ENCODE peak calls at places on chromosomes 6 and 20, in four cellular contexts. T, N, O and R are unnamed samples.

GRCh38 chr6:11043961-11044711 is at the start of gene ELOVL2:
- DNase-seq in T (peak; percentile 40), N (peak; percentile 59), O (no peak), R (peak; percentile 61)

GRCh38 chr6:21402368-21402767 is 191.2 kb upstream of the SOX4 start:
- DNase-seq in T (no peak), N (peak; percentile 28), O (no peak), R (no peak)

GRCh38 chr20:24805456-24806233 is 143.4 kb upstream of the CST7 start:
- DNase-seq in T (no peak), N (no peak), O (no peak), R (no peak)

GRCh38 chr6:39339557-39340555 is 17.4 kb upstream of the KCNK16 start:
- DNase-seq in T (no peak), N (no peak), O (no peak), R (no peak)

GRCh38 chr6:135644394-135644793 is 146.9 kb upstream of the AHI1 start:
- DNase-seq in T (no peak), N (no peak), O (no peak), R (no peak)

GRCh38 chr20:33159713-33160112 is 8.2 kb upstream of the BPIFA2 start:
- DNase-seq in T (no peak), N (no peak), O (no peak), R (no peak)

GRCh38 chr20:63700199-63701050 is 4.0 kb downstream of the TNFRSF6B start:
- DNase-seq in T (no peak), N (no peak), O (no peak), R (peak; percentile 27)

GRCh38 chr6:165486183-165487137 is 176.6 kb downstream of the PDE10A start:
- DNase-seq in T (no peak), N (no peak), O (no peak), R (no peak)

GRCh38 chr20:45826381-45827019 is 612 bp downstream of the TNNC2 start:
- DNase-seq in T (no peak), N (no peak), O (no peak), R (no peak)

GRCh38 chr6:53361549-53362031 is 12.8 kb upstream of the ELOVL5 start:
- DNase-seq in T (no peak), N (no peak), O (no peak), R (no peak)

GRCh38 chr20:58693226-58694006 is 816 bp downstream of the NPEPL1 start:
- DNase-seq in T (peak; percentile 6), N (no peak), O (peak; percentile 28), R (no peak)

GRCh38 chr6:24831771-24832718 is 33.3 kb upstream of the ARMH2 start:
- DNase-seq in T (no peak), N (no peak), O (no peak), R (no peak)

GRCh38 chr6:84498905-84499304 is 265.5 kb downstream of the TBX18 start:
- DNase-seq in T (no peak), N (no peak), O (no peak), R (no peak)

GRCh38 chr20:63657260-63657936 is 714 bp upstream of the RTEL1 start:
- DNase-seq in T (no peak), N (no peak), O (no peak), R (no peak)

GRCh38 chr6:118896339-118897136 is 2.6 kb downstream of the ASF1A start:
- DNase-seq in T (peak; percentile 18), N (peak; percentile 40), O (no peak), R (no peak)

GRCh38 chr20:46903256-46903655 is 8.6 kb downstream of the EYA2 start:
- DNase-seq in T (no peak), N (no peak), O (no peak), R (no peak)

GRCh38 chr6:134004714-134005113 is 47.7 kb downstream of the SLC2A12 start:
- DNase-seq in T (no peak), N (no peak), O (no peak), R (no peak)

GRCh38 chr6:37314803-37315515 is 38.8 kb upstream of the RNF8 start:
- DNase-seq in T (peak; percentile 22), N (peak; percentile 62), O (peak; percentile 12), R (no peak)

GRCh38 chr20:35039146-35039545 is 53.5 kb downstream of the TRPC4AP start:
- DNase-seq in T (no peak), N (no peak), O (peak; percentile 71), R (no peak)

GRCh38 chr6:41789937-41790502 is 2.5 kb downstream of the TOMM6 start:
- DNase-seq in T (no peak), N (no peak), O (no peak), R (no peak)

GRCh38 chr6:2970753-2971419 is 481 bp downstream of the SERPINB6 start:
- DNase-seq in T (peak; percentile 41), N (peak; percentile 42), O (peak; percentile 80), R (peak; percentile 65)

GRCh38 chr6:125231133-125231532 is 70.6 kb downstream of the HDDC2 start:
- DNase-seq in T (no peak), N (no peak), O (peak; percentile 62), R (no peak)

GRCh38 chr6:2232445-2232844 is 13.0 kb downstream of the GMDS start:
- DNase-seq in T (no peak), N (peak; percentile 47), O (no peak), R (peak; percentile 47)

GRCh38 chr20:57611605-57612311 is 8.5 kb downstream of the ZBP1 start:
- DNase-seq in T (no peak), N (peak; percentile 5), O (peak; percentile 6), R (no peak)

GRCh38 chr6:115667478-115667996 is 393.2 kb downstream of the FRK start:
- DNase-seq in T (no peak), N (no peak), O (no peak), R (no peak)

GRCh38 chr20:44610313-44610965 is 28.1 kb downstream of the PKIG start:
- DNase-seq in T (no peak), N (no peak), O (no peak), R (no peak)

GRCh38 chr6:165659945-165660862 is 2.8 kb downstream of the PDE10A start:
- DNase-seq in T (no peak), N (no peak), O (no peak), R (no peak)

GRCh38 chr6:121858310-121858709 is 422.9 kb downstream of the GJA1 start:
- DNase-seq in T (no peak), N (no peak), O (no peak), R (no peak)

GRCh38 chr20:271528-271927 is 14.0 kb downstream of the DEFB132 start:
- DNase-seq in T (no peak), N (no peak), O (no peak), R (no peak)

GRCh38 chr6:106159531-106159940 is 73.4 kb downstream of the PRDM1 start:
- DNase-seq in T (no peak), N (no peak), O (no peak), R (no peak)

GRCh38 chr6:107612762-107613415 is 123.0 kb downstream of the SOBP start:
- DNase-seq in T (no peak), N (no peak), O (no peak), R (no peak)
- TF ChIP-seq CTCF in T (no peak), N (no peak), O (no peak), R (no peak)

GRCh38 chr20:16671753-16672152 is 58.1 kb upstream of the SNRPB2 start:
- DNase-seq in T (no peak), N (no peak), O (no peak), R (no peak)

GRCh38 chr20:16661738-16662137 is 68.1 kb upstream of the SNRPB2 start:
- DNase-seq in T (no peak), N (no peak), O (no peak), R (no peak)

GRCh38 chr20:16662462-16662861 is 67.4 kb upstream of the SNRPB2 start:
- DNase-seq in T (no peak), N (no peak), O (no peak), R (no peak)

GRCh38 chr20:16664031-16664430 is 65.8 kb upstream of the SNRPB2 start:
- DNase-seq in T (no peak), N (no peak), O (no peak), R (no peak)

DNA sequence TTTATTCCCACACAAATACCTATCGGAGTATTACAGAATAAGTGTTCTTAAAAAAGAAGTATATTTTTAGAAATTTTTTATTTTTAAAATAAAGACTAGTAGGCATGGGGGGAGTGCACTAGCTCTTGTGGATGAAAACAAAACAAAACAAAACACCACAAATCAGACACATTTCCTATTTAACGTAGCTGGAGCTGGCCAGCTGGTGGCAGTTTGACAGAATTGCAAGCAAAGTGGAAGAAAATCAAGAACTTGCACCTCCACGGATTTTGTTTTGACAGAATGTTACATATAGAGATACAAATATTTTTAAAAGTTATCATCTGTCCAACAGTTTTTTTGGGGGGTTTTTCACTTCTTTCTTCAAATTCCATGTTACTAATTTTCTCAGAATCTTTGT is 63.6 kb upstream of the SNRPB2 start:
- DNase-seq in T (no peak), N (no peak), O (no peak), R (no peak)
- TF ChIP-seq CTCF in T (no peak), N (no peak), O (no peak), R (no peak)

DNA sequence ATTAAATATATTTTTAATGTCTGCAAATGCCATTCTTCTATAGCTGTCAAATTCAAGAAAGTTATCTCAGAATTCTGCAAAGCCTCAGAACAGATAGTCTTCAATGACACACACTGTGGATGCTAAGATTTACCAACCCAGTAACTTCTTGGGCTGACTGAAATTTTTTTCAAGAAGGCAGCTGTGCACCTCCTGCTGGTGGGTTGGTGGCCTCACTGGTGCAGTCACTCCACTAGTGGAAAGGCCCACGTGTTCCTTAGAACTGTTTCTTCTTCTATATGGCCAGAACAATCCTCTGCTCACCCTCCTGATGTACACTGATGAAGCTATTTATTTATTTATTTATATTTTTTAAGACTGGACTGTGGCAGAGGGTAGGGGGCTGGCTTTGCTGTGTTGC is 28.1 kb upstream of the MTCL3 start:
- DNase-seq in T (no peak), N (no peak), O (no peak), R (no peak)
- TF ChIP-seq CTCF in T (no peak), N (no peak), O (no peak), R (peak; percentile 30)

GRCh38 chr6:126335210-126335609 is 4.7 kb upstream of the CENPW start:
- DNase-seq in T (no peak), N (no peak), O (no peak), R (no peak)
- TF ChIP-seq CTCF in T (no peak), N (no peak), O (no peak), R (no peak)

GRCh38 chr6:170247178-170247701 is 43.6 kb downstream of the DLL1 start:
- DNase-seq in T (no peak), N (no peak), O (no peak), R (no peak)
- TF ChIP-seq CTCF in T (no peak), N (no peak), O (no peak), R (no peak)

GRCh38 chr6:45991189-45991588 is 24.5 kb downstream of the CLIC5 start:
- DNase-seq in T (no peak), N (no peak), O (no peak), R (no peak)
- TF ChIP-seq CTCF in T (no peak), N (no peak), O (no peak), R (peak; percentile 24)

GRCh38 chr6:71287038-71287437 is 1.6 kb upstream of the OGFRL1 start:
- DNase-seq in T (no peak), N (no peak), O (peak; percentile 13), R (peak; percentile 40)

GRCh38 chr6:71289802-71290175 is 1.2 kb downstream of the OGFRL1 start:
- DNase-seq in T (no peak), N (no peak), O (no peak), R (no peak)

GRCh38 chr6:71289039-71289801 is 609 bp downstream of the OGFRL1 start:
- DNase-seq in T (no peak), N (peak; percentile 26), O (peak; percentile 20), R (peak; percentile 55)

GRCh38 chr6:71287926-71288227 is 734 bp upstream of the OGFRL1 start:
- DNase-seq in T (no peak), N (no peak), O (no peak), R (no peak)

GRCh38 chr6:71288228-71289038 is at the start of gene OGFRL1:
- DNase-seq in T (peak; percentile 57), N (peak; percentile 86), O (peak; percentile 78), R (peak; percentile 89)
- TF ChIP-seq CTCF in T (peak; percentile 5), N (peak; percentile 17), O (peak; percentile 30), R (no peak)